ENCODE peak calls at places on chromosome 5, in five cellular contexts. One of them, this sample, is unnamed.

GRCh38 chr5:54329731-54330709 is 19.6 kb upstream of the ARL15 start:
- DNase-seq in fibroblast of the conjunctiva: peak
- DNase-seq in T-helper 17 cell: no peak
- DNase-seq in AG09309: peak
- DNase-seq in GM23338: no peak
- DNase-seq in this sample: no peak

GRCh38 chr5:155943516-155944407 is 383.2 kb upstream of the SGCD start:
- DNase-seq in T-helper 17 cell: no peak
- DNase-seq in GM23338: peak
- DNase-seq in AG09309: peak
- DNase-seq in fibroblast of the conjunctiva: peak
- DNase-seq in this sample: peak

GRCh38 chr5:71734141-71734540 is 15.1 kb downstream of the CARTPT start:
- DNase-seq in GM23338: no peak
- DNase-seq in T-helper 17 cell: no peak
- DNase-seq in AG09309: no peak
- DNase-seq in fibroblast of the conjunctiva: no peak
- DNase-seq in this sample: no peak

GRCh38 chr5:134019636-134020035 is 14.9 kb upstream of the VDAC1 start:
- DNase-seq in GM23338: no peak
- DNase-seq in fibroblast of the conjunctiva: no peak
- DNase-seq in AG09309: no peak
- DNase-seq in T-helper 17 cell: no peak
- DNase-seq in this sample: no peak

GRCh38 chr5:81401266-81401665 is 7.3 kb upstream of the ACOT12 start:
- DNase-seq in GM23338: no peak
- DNase-seq in fibroblast of the conjunctiva: no peak
- DNase-seq in T-helper 17 cell: no peak
- DNase-seq in AG09309: no peak
- DNase-seq in this sample: no peak

GRCh38 chr5:139914218-139914807 is 118.7 kb downstream of the PSD2 start:
- DNase-seq in T-helper 17 cell: no peak
- DNase-seq in AG09309: no peak
- DNase-seq in GM23338: no peak
- DNase-seq in fibroblast of the conjunctiva: no peak
- DNase-seq in this sample: no peak

GRCh38 chr5:149439899-149440655 is 61.0 kb upstream of the IL17B start:
- DNase-seq in GM23338: peak
- DNase-seq in T-helper 17 cell: no peak
- DNase-seq in fibroblast of the conjunctiva: no peak
- DNase-seq in AG09309: no peak
- DNase-seq in this sample: peak

GRCh38 chr5:40960027-40960426 is 50.7 kb downstream of the C7 start:
- DNase-seq in AG09309: no peak
- DNase-seq in GM23338: no peak
- DNase-seq in T-helper 17 cell: no peak
- DNase-seq in fibroblast of the conjunctiva: no peak
- DNase-seq in this sample: no peak

GRCh38 chr5:116572375-116573278 is 2.0 kb downstream of the SEMA6A start:
- DNase-seq in fibroblast of the conjunctiva: no peak
- DNase-seq in AG09309: no peak
- DNase-seq in GM23338: peak
- DNase-seq in T-helper 17 cell: no peak
- DNase-seq in this sample: peak

GRCh38 chr5:149456597-149457392 is 77.7 kb upstream of the IL17B start:
- DNase-seq in T-helper 17 cell: no peak
- DNase-seq in fibroblast of the conjunctiva: no peak
- DNase-seq in GM23338: no peak
- DNase-seq in AG09309: no peak
- DNase-seq in this sample: no peak

GRCh38 chr5:96968074-96968473 is 32.2 kb downstream of the LNPEP start:
- DNase-seq in AG09309: no peak
- DNase-seq in fibroblast of the conjunctiva: peak
- DNase-seq in GM23338: no peak
- DNase-seq in T-helper 17 cell: no peak
- DNase-seq in this sample: no peak

GRCh38 chr5:176812269-176813259 is 2.2 kb downstream of the UNC5A start:
- DNase-seq in GM23338: peak
- DNase-seq in fibroblast of the conjunctiva: no peak
- DNase-seq in T-helper 17 cell: no peak
- DNase-seq in AG09309: no peak
- DNase-seq in this sample: peak

This sample was measured in iPS-NIHi11.